ENCODE peak calls at places on chromosomes 11 and 22, in ten cellular contexts. Q, U, V, H, J, W, K, O, A and D are unnamed samples.

GRCh38 chr22:42742940-42743339 is 22.3 kb upstream of the A4GALT start:
- DNase-seq in V (no peak), H (no peak), W (peak; percentile 12), A (no peak), O (no peak), K (no peak), J (peak; percentile 97), U (no peak), Q (no peak), D (no peak)

GRCh38 chr22:50138036-50138435 is 32.5 kb upstream of the PANX2 start:
- DNase-seq in W (no peak), O (no peak), J (no peak), U (no peak), A (no peak), Q (no peak), K (no peak), V (no peak), H (no peak), D (no peak)

GRCh38 chr22:43078522-43078921 is 10.7 kb downstream of the TTLL1 start:
- DNase-seq in A (no peak), U (no peak), K (no peak), V (no peak), H (no peak), O (no peak), W (no peak), Q (no peak), J (peak; percentile 28), D (no peak)

GRCh38 chr11:23897453-23898289 is 599.2 kb upstream of the LUZP2 start:
- DNase-seq in K (peak; percentile 75), W (no peak), A (no peak), J (no peak), H (no peak), V (no peak), O (no peak), U (no peak), Q (no peak), D (peak; percentile 97)

GRCh38 chr11:86116386-86116726 is 47.5 kb upstream of the PICALM start:
- DNase-seq in O (no peak), V (no peak), H (no peak), A (peak; percentile 12), U (no peak), J (peak; percentile 10), W (peak; percentile 81), K (no peak), Q (no peak), D (peak; percentile 81)

GRCh38 chr11:65295001-65295400 is 19.7 kb upstream of the CDC42EP2 start:
- DNase-seq in A (no peak), Q (no peak), W (no peak), J (no peak), V (no peak), H (no peak), K (no peak), O (no peak), U (no peak), D (no peak)

GRCh38 chr22:30605449-30606110 is 1.4 kb upstream of the TCN2 start:
- DNase-seq in W (peak; percentile 71), J (peak; percentile 68), U (no peak), A (no peak), K (no peak), O (no peak), V (no peak), Q (peak; percentile 61), H (peak; percentile 68), D (peak; percentile 72)

GRCh38 chr11:76625787-76626186 is 44.8 kb downstream of the LRRC32 start:
- DNase-seq in U (no peak), Q (no peak), O (no peak), K (no peak), V (no peak), H (no peak), W (no peak), A (no peak), J (no peak), D (peak; percentile 19)

GRCh38 chr11:134046681-134047449 is 22.0 kb upstream of the JAM3 start:
- DNase-seq in K (no peak), A (no peak), U (no peak), J (no peak), O (no peak), H (no peak), V (no peak), W (no peak), Q (no peak), D (no peak)